ENCODE peak calls at places on chromosomes 7 and 10, in ten cellular contexts. A, G, B, V, P, N, D, S, J and R are unnamed samples.

GRCh38 chr10:112907893-112908292 is 42.2 kb upstream of the TCF7L2 start:
- DNase-seq in V (no peak), S (no peak), N (no peak), D (peak), B (no peak), A (no peak), P (no peak), G (no peak), J (no peak), R (no peak)

GRCh38 chr10:132663666-132664365 is 122.1 kb downstream of the NKX6-2 start:
- DNase-seq in J (peak), D (no peak), N (no peak), B (no peak), A (no peak), P (no peak), V (no peak), S (no peak), G (no peak), R (no peak)

GRCh38 chr7:76108540-76109233 is 60.8 kb downstream of the MDH2 start:
- DNase-seq in N (no peak), J (no peak), V (no peak), A (peak), G (peak), P (peak), B (peak), D (peak), S (peak), R (no peak)

GRCh38 chr10:13095094-13095493 is 4.9 kb upstream of the OPTN start:
- DNase-seq in A (no peak), G (no peak), B (no peak), P (no peak), J (no peak), D (no peak), V (no peak), S (no peak), N (no peak), R (no peak)

GRCh38 chr10:16646474-16647059 is 124.9 kb upstream of the C1QL3 start:
- DNase-seq in G (no peak), S (no peak), B (no peak), D (no peak), N (no peak), V (no peak), P (no peak), A (no peak), J (no peak), R (no peak)

GRCh38 chr10:32341596-32341995 is 5.4 kb downstream of the EPC1 start:
- DNase-seq in V (no peak), A (no peak), P (no peak), B (no peak), N (no peak), J (no peak), D (no peak), S (no peak), G (no peak), R (no peak)

GRCh38 chr7:132537451-132537850 is 38.8 kb downstream of the PLXNA4 start:
- DNase-seq in S (no peak), B (no peak), J (no peak), P (no peak), D (no peak), A (no peak), V (no peak), G (no peak), N (no peak), R (no peak)

GRCh38 chr10:62851449-62851848 is 35.3 kb upstream of the EGR2 start:
- DNase-seq in J (no peak), B (no peak), N (no peak), A (no peak), V (peak), D (peak), P (no peak), G (no peak), S (no peak), R (no peak)

GRCh38 chr7:40469481-40469880 is 334.7 kb downstream of the SUGCT start:
- DNase-seq in S (peak), N (no peak), P (no peak), B (no peak), D (peak), J (no peak), V (no peak), A (no peak), G (no peak), R (no peak)

GRCh38 chr10:71527135-71527534 is 130.4 kb downstream of the CDH23 start:
- DNase-seq in G (no peak), D (no peak), P (peak), A (peak), S (no peak), B (no peak), J (peak), V (no peak), N (no peak), R (no peak)

DNA sequence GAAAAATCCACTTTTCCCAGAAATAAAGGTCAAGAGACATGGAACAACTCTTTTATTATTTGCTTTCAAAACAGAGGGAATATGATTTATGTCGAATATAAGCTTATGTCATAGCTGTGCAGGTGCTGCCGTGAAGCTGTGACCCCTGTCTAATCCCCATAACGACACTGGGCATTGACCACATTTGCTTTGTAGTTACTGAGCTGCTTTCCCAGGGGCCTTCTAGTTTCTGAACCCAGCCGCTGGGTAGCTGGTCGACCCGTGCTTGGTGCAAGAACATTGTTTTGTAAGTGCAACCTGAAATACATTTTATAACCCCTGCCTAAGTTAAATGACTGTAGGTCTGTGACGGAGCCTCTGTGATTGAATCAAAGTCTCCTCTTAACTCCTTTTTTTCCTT is 144.9 kb upstream of the HDAC9 start:
- DNase-seq in A (no peak), J (no peak), V (no peak), P (no peak), N (no peak), B (no peak), S (no peak), D (no peak), G (no peak), R (no peak)
- TF ChIP-seq CTCF in A (no peak), J (no peak), V (no peak), P (no peak), N (no peak), B (no peak), S (no peak), D (no peak), G (no peak), R (no peak)

GRCh38 chr7:14734839-14735321 is 167.7 kb downstream of the DGKB start:
- DNase-seq in D (no peak), N (no peak), S (no peak), A (peak), V (peak), G (no peak), P (peak), B (no peak), J (peak), R (no peak)
- TF ChIP-seq CTCF in D (peak), N (no peak), S (peak), A (peak), V (peak), G (peak), P (peak), B (no peak), J (no peak), R (no peak)

DNA sequence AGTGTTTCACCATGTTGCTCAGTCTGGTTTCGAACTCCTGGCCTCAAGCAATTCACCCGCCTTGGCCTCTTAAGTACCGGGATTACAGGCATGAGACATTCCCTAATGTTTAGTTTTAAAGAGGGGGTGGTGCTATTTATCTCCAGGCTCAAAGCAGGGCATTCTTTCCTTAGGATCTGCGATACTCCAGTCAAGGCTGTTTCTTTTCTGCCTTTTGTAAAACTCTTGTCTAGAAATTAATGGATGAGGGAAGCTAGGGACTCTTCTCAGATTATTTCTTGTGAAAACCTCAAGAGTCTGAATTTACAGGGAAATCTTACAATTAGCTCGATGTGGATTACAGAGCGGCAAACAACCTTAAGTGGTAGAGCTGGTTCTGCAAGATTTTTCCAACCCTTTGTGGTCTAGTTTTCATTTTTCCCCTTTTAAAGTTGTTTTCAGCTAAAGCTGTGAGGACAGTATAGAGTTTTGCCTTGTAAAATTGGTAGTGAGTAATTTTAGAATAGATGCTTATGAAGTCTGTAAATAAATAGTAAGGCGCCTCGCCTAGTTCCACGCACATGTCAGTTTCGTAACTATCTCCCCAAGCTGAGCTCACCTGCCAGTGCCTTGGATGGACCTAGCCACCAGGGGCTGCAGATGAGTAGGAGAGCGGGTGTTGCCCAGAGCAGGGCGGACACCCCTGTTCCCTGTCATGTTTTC is 53.1 kb downstream of the CUX1 start:
- DNase-seq in N (no peak), S (no peak), G (no peak), A (no peak), J (no peak), P (no peak), D (no peak), V (peak), B (no peak), R (no peak)
- TF ChIP-seq CTCF in N (no peak), S (no peak), G (no peak), A (peak), J (no peak), P (no peak), D (peak), V (peak), B (peak), R (no peak)

GRCh38 chr10:97103682-97104081 is 82.1 kb downstream of the SLIT1 start:
- DNase-seq in P (no peak), D (no peak), S (no peak), V (no peak), J (no peak), G (no peak), N (no peak), A (no peak), B (no peak), R (no peak)
- TF ChIP-seq CTCF in P (no peak), D (no peak), S (no peak), V (no peak), J (no peak), G (no peak), N (no peak), A (no peak), B (no peak), R (no peak)

GRCh38 chr10:36779238-36779846 is 346.1 kb upstream of the ANKRD30A start:
- DNase-seq in A (peak), G (no peak), B (no peak), N (no peak), V (peak), D (peak), P (no peak), S (peak), J (no peak), R (no peak)
- TF ChIP-seq CTCF in A (peak), G (peak), B (peak), N (no peak), V (peak), D (peak), P (peak), S (peak), J (peak), R (no peak)

DNA sequence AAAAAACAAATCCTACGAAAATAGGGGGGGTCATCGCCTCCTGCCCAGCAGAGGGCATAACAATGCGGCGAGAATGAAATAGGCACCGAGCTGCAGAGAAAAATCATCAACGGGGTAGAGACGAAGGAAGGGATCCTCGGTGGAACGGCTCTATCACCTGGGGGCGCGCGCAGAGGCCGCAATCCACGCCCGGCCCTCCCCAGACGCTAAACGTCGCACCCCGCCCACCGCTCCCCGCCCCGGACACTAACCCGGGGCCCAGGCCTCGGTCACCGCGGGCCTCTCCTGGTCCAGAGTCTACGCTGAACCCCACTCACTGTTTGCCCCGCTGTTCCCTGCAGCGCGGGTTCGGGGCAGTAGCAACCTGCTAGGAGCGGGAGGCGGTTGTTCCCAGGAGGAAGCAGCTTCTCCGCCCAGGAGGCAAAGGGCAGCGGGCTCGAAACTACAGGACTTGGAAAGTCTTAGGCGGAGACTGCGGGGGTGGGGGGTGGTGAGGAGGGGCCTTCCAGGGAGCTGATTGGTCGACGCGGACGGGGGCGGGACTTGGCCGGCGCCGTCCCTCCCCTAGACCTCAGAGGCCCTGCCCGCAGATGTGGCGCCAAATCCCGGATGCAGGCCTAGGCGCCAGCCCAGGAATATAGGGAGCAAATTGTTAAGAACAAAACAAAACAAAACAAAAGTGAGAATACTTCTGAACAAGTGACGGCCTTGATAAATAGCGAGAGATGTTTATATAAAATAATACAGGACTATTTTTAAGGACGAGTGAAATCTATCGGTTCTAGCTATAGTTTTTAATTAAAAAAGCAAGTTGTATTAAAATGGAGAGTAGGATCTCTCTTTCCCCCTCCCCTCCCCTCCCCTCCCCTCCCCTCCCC is at the start of gene TCAF1:
- DNase-seq in S (peak), N (peak), A (peak), G (peak), B (peak), J (peak), V (peak), D (peak), P (peak), R (peak)
- TF ChIP-seq CTCF in S (peak), N (peak), A (peak), G (peak), B (peak), J (no peak), V (peak), D (peak), P (no peak), R (peak)

DNA sequence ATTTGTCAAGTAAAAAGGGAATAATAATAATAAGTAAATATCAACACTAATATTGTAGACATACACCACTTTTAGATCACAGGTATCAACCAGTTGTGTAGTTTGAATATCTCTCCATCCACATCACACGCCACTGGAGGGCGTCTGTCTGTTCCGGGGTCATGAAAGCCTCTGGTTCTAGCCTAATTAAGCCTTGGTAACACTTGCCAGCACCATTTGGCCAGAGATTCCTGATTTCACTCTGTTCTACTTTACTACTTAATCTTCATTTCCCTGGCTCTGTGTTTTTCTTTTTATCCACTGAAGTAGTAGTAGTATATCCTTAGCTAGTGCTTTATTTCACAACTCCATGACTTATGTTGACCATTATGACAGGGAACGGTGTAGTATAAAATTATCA is 285.6 kb upstream of the POM121L12 start:
- DNase-seq in B (no peak), N (no peak), S (no peak), A (no peak), V (peak), G (no peak), D (no peak), P (no peak), J (no peak), R (no peak)
- TF ChIP-seq CTCF in B (no peak), N (no peak), S (peak), A (no peak), V (peak), G (no peak), D (no peak), P (no peak), J (no peak), R (no peak)

GRCh38 chr10:50988792-50989191 is 85.5 kb upstream of the PRKG1 start:
- DNase-seq in N (no peak), D (peak), J (no peak), B (no peak), P (no peak), V (peak), A (no peak), G (no peak), S (no peak), R (no peak)
- TF ChIP-seq CTCF in N (peak), D (peak), J (peak), B (no peak), P (peak), V (peak), A (peak), G (peak), S (peak), R (no peak)

DNA sequence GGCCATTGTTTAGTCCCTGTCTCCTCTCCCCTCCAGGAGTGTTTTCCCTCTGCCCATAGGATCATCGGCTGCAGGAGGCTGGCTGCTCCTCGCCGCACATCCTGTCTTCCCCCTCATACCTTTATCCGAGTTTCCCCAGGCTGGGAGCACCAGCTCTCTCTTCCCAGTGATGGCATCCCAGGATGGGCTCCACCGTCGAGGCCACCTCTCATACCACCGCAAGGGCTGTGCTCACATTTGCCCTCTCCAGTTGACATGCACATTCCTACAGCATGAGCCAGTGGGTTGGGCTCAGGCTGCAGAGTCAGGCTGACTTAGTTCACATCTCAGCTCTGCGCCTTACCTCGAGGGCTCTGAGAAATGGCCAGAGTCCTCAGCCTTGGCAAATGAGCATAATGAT is 12.1 kb downstream of the HKDC1 start:
- DNase-seq in A (no peak), P (no peak), B (no peak), D (peak), N (no peak), G (no peak), S (no peak), J (no peak), V (peak), R (no peak)
- TF ChIP-seq CTCF in A (no peak), P (no peak), B (no peak), D (peak), N (no peak), G (no peak), S (no peak), J (no peak), V (no peak), R (no peak)